ENCODE peak calls at places on chromosome 15, in nine cellular contexts. R, Y, M, T, V, J, C, P and S are unnamed samples.

GRCh38 chr15:56767315-56767714 is 34.0 kb upstream of the ZNF280D start:
- DNase-seq in V (no peak), C (no peak), P (no peak), T (no peak), J (no peak), R (no peak), Y (no peak), M (no peak), S (no peak)

GRCh38 chr15:101045835-101046691 is 126.9 kb downstream of the LRRK1 start:
- DNase-seq in R (no peak), M (no peak), T (peak), C (no peak), Y (no peak), J (peak), V (no peak), P (peak), S (peak)

GRCh38 chr15:95770191-95770590 is 560.3 kb upstream of the NR2F2 start:
- DNase-seq in P (no peak), C (no peak), J (no peak), Y (no peak), V (no peak), M (no peak), T (no peak), R (no peak), S (no peak)

GRCh38 chr15:101718896-101719295 is 5.4 kb downstream of the TARS3 start:
- DNase-seq in P (no peak), V (no peak), T (no peak), Y (no peak), C (no peak), R (no peak), M (no peak), J (no peak), S (no peak)

GRCh38 chr15:57436961-57437360 is 60.7 kb downstream of the CGNL1 start:
- DNase-seq in M (no peak), C (no peak), R (no peak), Y (no peak), T (no peak), P (no peak), V (no peak), J (no peak), S (no peak)

GRCh38 chr15:41495736-41496599 is 2.3 kb downstream of the ITPKA start:
- DNase-seq in J (no peak), P (peak), C (no peak), V (peak), M (no peak), T (peak), Y (peak), R (no peak), S (no peak)

GRCh38 chr15:75200765-75201608 is 695 bp upstream of the C15orf39 start:
- DNase-seq in J (peak), M (no peak), T (peak), R (no peak), C (no peak), Y (peak), V (no peak), P (peak), S (peak)

GRCh38 chr15:96369351-96369750 is 38.9 kb downstream of the NR2F2 start:
- DNase-seq in R (no peak), C (no peak), T (no peak), Y (no peak), M (no peak), P (no peak), J (no peak), V (no peak), S (no peak)

GRCh38 chr15:78207110-78207458 is 27.3 kb downstream of the ACSBG1 start:
- DNase-seq in P (no peak), J (no peak), M (no peak), Y (no peak), V (no peak), R (no peak), T (peak), C (no peak), S (no peak)

GRCh38 chr15:35746121-35746520 is 200.2 kb upstream of the DPH6 start:
- DNase-seq in C (no peak), M (no peak), T (no peak), V (no peak), P (no peak), R (no peak), Y (no peak), J (no peak), S (no peak)

GRCh38 chr15:57686657-57687056 is 19.9 kb upstream of the POLR2M start:
- DNase-seq in M (no peak), J (no peak), Y (no peak), V (no peak), R (no peak), P (no peak), T (no peak), C (no peak), S (no peak)

GRCh38 chr15:62840518-62841268 is 201.9 kb upstream of the TPM1 start:
- DNase-seq in P (no peak), T (no peak), V (peak), Y (no peak), M (no peak), J (no peak), R (no peak), C (no peak), S (peak)

GRCh38 chr15:58440922-58441321 is 9.1 kb downstream of the LIPC start:
- DNase-seq in Y (peak), T (peak), M (no peak), C (no peak), R (peak), J (no peak), V (no peak), P (peak), S (no peak)

GRCh38 chr15:83653639-83654378 is at the start of gene ADAMTSL3:
- DNase-seq in V (peak), C (no peak), Y (no peak), M (no peak), T (peak), R (peak), P (peak), J (peak), S (peak)

GRCh38 chr15:85910796-85911195 is 116.1 kb upstream of the KLHL25 start:
- DNase-seq in T (peak), J (no peak), V (no peak), Y (no peak), R (no peak), C (no peak), P (no peak), M (no peak), S (no peak)

GRCh38 chr15:45795487-45796069 is 160.7 kb downstream of the SQOR start:
- DNase-seq in P (peak), J (no peak), M (no peak), T (peak), V (no peak), Y (peak), R (no peak), C (no peak), S (no peak)

GRCh38 chr15:78977091-78977571 is 32.3 kb upstream of the CTSH start:
- DNase-seq in P (no peak), C (peak), M (no peak), Y (no peak), T (no peak), V (no peak), R (no peak), J (no peak), S (no peak)

GRCh38 chr15:69491051-69491505 is 38.5 kb downstream of the RPLP1 start:
- DNase-seq in P (no peak), J (no peak), C (no peak), R (no peak), T (no peak), Y (no peak), M (peak), V (no peak), S (peak)

GRCh38 chr15:75213212-75213767 is 11.6 kb downstream of the C15orf39 start:
- DNase-seq in J (no peak), T (no peak), Y (no peak), C (no peak), V (no peak), M (no peak), R (no peak), P (no peak), S (no peak)

GRCh38 chr15:50049871-50050270 is 69.2 kb downstream of the ATP8B4 start:
- DNase-seq in Y (no peak), P (no peak), V (no peak), J (no peak), T (no peak), M (no peak), R (no peak), C (no peak), S (no peak)

GRCh38 chr15:26691249-26691648 is 81.6 kb downstream of the GABRB3 start:
- DNase-seq in V (no peak), M (no peak), Y (no peak), P (no peak), J (no peak), T (no peak), C (no peak), R (no peak), S (no peak)

GRCh38 chr15:96115642-96116041 is 214.9 kb upstream of the NR2F2 start:
- DNase-seq in R (no peak), Y (no peak), V (no peak), M (no peak), C (no peak), P (no peak), J (no peak), T (no peak), S (no peak)

GRCh38 chr15:41961014-41961518 is 11.3 kb downstream of the EHD4 start:
- DNase-seq in T (no peak), C (no peak), J (no peak), V (no peak), R (no peak), P (no peak), Y (no peak), M (no peak), S (no peak)

GRCh38 chr15:70528816-70529215 is 234.5 kb downstream of the UACA start:
- DNase-seq in M (no peak), C (no peak), R (no peak), J (no peak), V (no peak), Y (no peak), P (no peak), T (no peak), S (no peak)

GRCh38 chr15:93030430-93031102 is 58.4 kb downstream of the RGMA start:
- DNase-seq in P (peak), Y (peak), J (peak), M (peak), C (peak), R (peak), V (peak), T (peak), S (peak)

GRCh38 chr15:79523266-79523665 is 91.1 kb downstream of the MINAR1 start:
- DNase-seq in R (no peak), P (no peak), T (no peak), J (no peak), V (no peak), M (no peak), Y (no peak), C (no peak), S (no peak)

GRCh38 chr15:82875411-82876003 is 66.1 kb downstream of the WHAMM start:
- DNase-seq in Y (no peak), M (no peak), P (no peak), J (no peak), C (no peak), V (no peak), T (no peak), R (no peak), S (no peak)

GRCh38 chr15:78037779-78038305 is 39.7 kb downstream of the TBC1D2B start:
- DNase-seq in R (no peak), P (no peak), M (no peak), T (no peak), Y (no peak), J (no peak), V (no peak), C (no peak), S (no peak)

GRCh38 chr15:57472861-57473260 is 96.6 kb downstream of the CGNL1 start:
- DNase-seq in C (no peak), V (no peak), P (no peak), R (no peak), J (no peak), Y (no peak), M (no peak), T (no peak), S (no peak)

GRCh38 chr15:92068121-92068520 is 214.6 kb downstream of the SLCO3A1 start:
- DNase-seq in P (no peak), C (peak), T (no peak), Y (no peak), M (no peak), J (no peak), V (no peak), R (no peak), S (no peak)

GRCh38 chr15:51982013-51982769 is 10.6 kb upstream of the LEO1 start:
- DNase-seq in J (no peak), R (peak), V (no peak), M (peak), T (no peak), P (no peak), Y (peak), C (peak), S (no peak)

GRCh38 chr15:69138963-69139362 is 21.5 kb upstream of the GLCE start:
- DNase-seq in C (no peak), R (no peak), J (no peak), P (no peak), V (no peak), M (no peak), T (no peak), Y (no peak), S (no peak)

GRCh38 chr15:25220834-25221233 is 218.0 kb downstream of the UBE3A start:
- DNase-seq in R (no peak), P (no peak), T (no peak), M (no peak), V (no peak), C (no peak), J (no peak), Y (no peak), S (no peak)

GRCh38 chr15:49313650-49314049 is 109.4 kb upstream of the FGF7 start:
- DNase-seq in T (no peak), P (no peak), J (no peak), V (no peak), C (no peak), R (no peak), M (no peak), Y (no peak), S (no peak)

GRCh38 chr15:91407237-91407889 is 307.3 kb downstream of the SV2B start:
- DNase-seq in P (no peak), R (no peak), M (no peak), Y (no peak), J (no peak), V (no peak), T (no peak), C (no peak), S (no peak)

DNA sequence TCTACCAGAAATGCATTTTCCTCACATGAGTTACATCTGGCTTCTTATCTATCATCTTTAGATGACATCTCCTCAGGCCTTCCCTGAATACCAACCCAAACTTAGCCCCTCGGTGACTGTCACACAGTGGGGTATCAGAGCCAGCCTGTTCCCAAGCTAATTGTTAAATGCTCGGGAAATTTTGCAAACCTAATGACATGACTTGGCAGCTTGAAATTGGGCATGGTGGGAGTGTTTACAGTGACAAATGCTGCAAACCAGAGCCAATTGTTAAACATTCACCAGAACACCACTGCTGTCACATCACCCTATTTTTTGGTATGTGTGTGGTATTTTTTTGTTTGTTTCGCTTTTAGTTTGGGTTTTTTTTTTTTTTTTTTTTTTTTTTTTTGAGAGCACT is 130.8 kb downstream of the HCN4 start:
- DNase-seq in C (no peak), V (no peak), J (no peak), R (no peak), M (no peak), T (no peak), Y (no peak), P (no peak), S (no peak)
- TF ChIP-seq CTCF in C (no peak), V (no peak), J (no peak), R (no peak), M (no peak), T (no peak), Y (no peak), P (no peak), S (no peak)

DNA sequence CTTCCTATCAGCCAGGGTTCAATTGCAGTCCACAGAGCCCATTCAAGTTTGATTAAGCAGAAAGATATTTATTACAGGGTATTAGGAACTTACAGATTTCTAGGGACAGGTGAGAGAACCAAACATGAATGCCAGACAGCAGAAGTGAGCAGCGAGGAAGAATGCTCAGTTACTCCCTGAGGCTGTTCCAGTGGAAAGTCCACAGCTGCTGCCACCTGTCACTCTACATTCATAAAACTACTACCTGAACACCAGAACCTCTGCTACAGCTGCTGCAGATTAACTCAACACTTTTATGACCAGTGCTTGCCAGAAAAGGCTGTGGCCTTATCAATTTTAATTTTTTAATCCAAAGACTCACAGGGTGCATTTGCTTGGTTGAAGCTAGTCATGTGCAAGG is 325.4 kb upstream of the ONECUT1 start:
- DNase-seq in P (peak), V (no peak), T (no peak), M (no peak), C (no peak), Y (no peak), J (no peak), R (no peak), S (no peak)
- TF ChIP-seq POLR2A in P (peak), V (no peak), T (no peak), M (no peak), C (no peak), Y (no peak), J (no peak), R (no peak), S (no peak)

DNA sequence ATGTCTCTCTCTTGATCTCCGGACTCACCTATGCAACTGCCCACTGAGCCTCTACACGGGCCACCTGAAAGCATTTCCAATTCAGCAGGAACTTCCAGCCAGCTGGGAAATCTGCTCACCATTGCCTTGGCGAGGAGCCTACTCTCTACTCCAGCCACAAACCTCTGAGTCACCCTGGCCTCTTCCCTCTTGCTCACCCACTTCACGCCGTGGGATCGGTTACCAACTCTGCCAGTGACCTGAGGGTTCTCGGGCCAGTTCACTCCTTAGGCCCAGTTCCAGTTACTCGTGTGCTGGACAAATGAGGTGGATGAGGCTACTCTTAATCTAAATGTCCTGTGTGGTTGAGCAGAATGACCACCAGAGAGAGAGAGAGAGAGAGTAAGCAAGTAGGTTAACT is 70.1 kb downstream of the CEMIP start:
- DNase-seq in P (no peak), J (peak), T (peak), M (peak), V (no peak), C (no peak), R (peak), Y (no peak), S (no peak)
- TF ChIP-seq EP300 in P (no peak), J (no peak), T (no peak), M (no peak), V (no peak), C (no peak), R (no peak), Y (no peak), S (no peak)

GRCh38 chr15:68056097-68056865 is 2.2 kb downstream of the PIAS1 start:
- DNase-seq in M (no peak), Y (no peak), T (no peak), J (no peak), R (no peak), V (no peak), P (no peak), C (no peak), S (no peak)
- TF ChIP-seq CTCF in M (no peak), Y (no peak), T (no peak), J (no peak), R (no peak), V (no peak), P (no peak), C (no peak), S (no peak)

GRCh38 chr15:39597336-39597735 is 16.5 kb downstream of the THBS1 start:
- DNase-seq in J (no peak), T (no peak), Y (no peak), M (no peak), P (no peak), V (no peak), R (no peak), C (no peak), S (no peak)

GRCh38 chr15:39594764-39595620 is 14.1 kb downstream of the THBS1 start:
- DNase-seq in T (no peak), C (no peak), P (no peak), R (no peak), V (no peak), Y (no peak), J (no peak), M (no peak), S (no peak)

GRCh38 chr15:39595621-39596221 is 14.8 kb downstream of the THBS1 start:
- DNase-seq in C (no peak), Y (no peak), M (no peak), V (no peak), R (no peak), T (no peak), P (peak), J (no peak), S (no peak)

GRCh38 chr15:39597751-39598185 is 16.9 kb downstream of the THBS1 start:
- DNase-seq in Y (no peak), C (no peak), T (no peak), J (no peak), R (no peak), M (no peak), V (no peak), P (no peak), S (no peak)

GRCh38 chr15:39596358-39597051 is 15.6 kb downstream of the THBS1 start:
- DNase-seq in R (no peak), V (no peak), J (no peak), C (no peak), M (no peak), P (no peak), Y (no peak), T (no peak), S (no peak)
- TF ChIP-seq POLR2A in R (no peak), V (no peak), J (no peak), C (no peak), M (no peak), P (no peak), Y (no peak), T (no peak), S (no peak)

DNA sequence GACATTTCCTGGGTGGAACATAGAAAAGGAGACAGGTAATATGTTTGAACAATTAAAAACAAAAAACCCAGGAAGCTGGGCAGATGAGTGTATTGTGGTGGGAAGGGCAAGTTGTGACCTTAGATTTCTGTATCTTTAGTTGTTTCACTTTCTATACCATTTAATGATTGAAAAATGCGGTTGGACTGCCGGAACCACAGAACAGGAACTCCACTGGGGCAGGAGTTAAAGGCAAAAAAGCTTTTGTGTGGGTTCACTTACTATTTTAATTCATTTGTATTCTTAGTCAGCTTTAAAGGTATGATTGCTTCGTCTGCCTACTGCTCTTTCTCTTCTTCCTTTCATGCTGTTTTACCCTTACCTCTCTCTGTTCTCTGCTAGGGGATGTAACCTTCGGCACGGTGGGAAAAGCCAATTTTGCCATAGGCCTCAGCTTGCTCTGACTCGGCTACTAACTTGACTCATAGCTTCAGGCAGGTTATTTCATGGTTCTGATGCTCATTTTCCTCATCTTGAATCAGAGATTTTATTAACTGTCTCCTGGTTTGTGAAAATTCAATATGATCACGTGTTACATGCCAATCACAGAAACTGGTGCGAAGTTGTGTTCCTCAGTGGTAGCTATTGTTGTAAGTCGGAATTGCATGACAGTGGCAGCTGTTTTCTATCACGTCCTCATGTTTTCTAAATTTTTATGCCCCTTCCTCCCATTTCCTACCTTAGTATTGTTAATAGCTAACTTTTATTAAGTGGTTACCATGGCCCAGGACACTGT is 1.6 kb upstream of the MCTP2 start:
- DNase-seq in R (no peak), Y (no peak), M (no peak), V (no peak), P (no peak), T (no peak), J (no peak), C (peak), S (no peak)
- TF ChIP-seq EP300 in R (no peak), Y (no peak), M (no peak), V (no peak), P (no peak), T (no peak), J (no peak), C (peak), S (no peak)